ENCODE peak calls at places on chromosome 7, in nine cellular contexts. M is activated CD8-positive, alpha-beta T cell treated with anti-CD3 and anti-CD28 coated beads for 36 hours; D is heart left ventricle; B is colonic mucosa; O is upper lobe of left lung; Y is HFF-Myc; H is left ventricle myocardium inferior; J is AG09309; E is psoas muscle. V is an unnamed sample.

GRCh38 chr7:2016761-2017482 is 215.8 kb downstream of the MAD1L1 start:
- DNase-seq in M (no peak), D (no peak), B (no peak), O (peak; percentile 84), Y (no peak), H (peak; percentile 9), J (no peak), E (peak; percentile 1), V (no peak)

GRCh38 chr7:108289852-108290251 is 159.7 kb upstream of the LAMB4 start:
- DNase-seq in M (no peak), D (no peak), B (no peak), O (no peak), Y (no peak), H (no peak), J (no peak), E (no peak), V (no peak)

GRCh38 chr7:57772126-57772924 is 322.3 kb downstream of the ZNF716 start:
- DNase-seq in M (no peak), D (no peak), B (no peak), O (peak; percentile 58), Y (no peak), H (no peak), J (no peak), E (no peak), V (no peak)

GRCh38 chr7:15168489-15168888 is 265.9 kb upstream of the DGKB start:
- DNase-seq in M (no peak), D (no peak), B (no peak), O (no peak), Y (no peak), H (no peak), J (no peak), E (no peak), V (no peak)

GRCh38 chr7:43558071-43558470 is 24.8 kb upstream of the STK17A start:
- DNase-seq in M (no peak), D (no peak), B (no peak), O (no peak), Y (no peak), H (no peak), J (no peak), E (no peak), V (no peak)

GRCh38 chr7:22566176-22566575 is 66.2 kb upstream of the STEAP1B start:
- DNase-seq in M (no peak), D (no peak), B (peak; percentile 29), O (no peak), Y (no peak), H (no peak), J (no peak), E (no peak), V (no peak)

GRCh38 chr7:51430480-51431086 is 114.0 kb upstream of the COBL start:
- DNase-seq in M (peak; percentile 63), D (no peak), B (peak; percentile 68), O (no peak), Y (peak; percentile 3), H (no peak), J (peak; percentile 1), E (no peak), V (peak; percentile 69)

GRCh38 chr7:29871787-29872398 is 65.6 kb downstream of the WIPF3 start:
- DNase-seq in M (no peak), D (no peak), B (no peak), O (no peak), Y (no peak), H (no peak), J (peak; percentile 56), E (no peak), V (no peak)

GRCh38 chr7:116339564-116339963 is 129.2 kb downstream of the TES start:
- DNase-seq in M (no peak), D (no peak), B (no peak), O (no peak), Y (no peak), H (no peak), J (no peak), E (no peak), V (no peak)

GRCh38 chr7:137829337-137829992 is 17.3 kb downstream of the DGKI start:
- DNase-seq in M (no peak), D (no peak), B (no peak), O (no peak), Y (no peak), H (no peak), J (no peak), E (no peak), V (no peak)

GRCh38 chr7:146565872-146566271 is 449.3 kb downstream of the CNTNAP2 start:
- DNase-seq in M (no peak), D (no peak), B (no peak), O (no peak), Y (no peak), H (no peak), J (no peak), E (no peak), V (no peak)

GRCh38 chr7:14368285-14368684 is 378.8 kb upstream of the ETV1 start:
- DNase-seq in M (no peak), D (no peak), B (no peak), O (no peak), Y (no peak), H (no peak), J (no peak), E (no peak), V (no peak)

GRCh38 chr7:43942997-43943701 is 16.9 kb downstream of the UBE2D4 start:
- DNase-seq in M (no peak), D (no peak), B (peak; percentile 34), O (no peak), Y (no peak), H (no peak), J (no peak), E (no peak), V (no peak)

GRCh38 chr7:466465-467191 is 53.0 kb downstream of the PDGFA start:
- DNase-seq in M (peak; percentile 1), D (no peak), B (no peak), O (no peak), Y (no peak), H (no peak), J (no peak), E (no peak), V (no peak)

GRCh38 chr7:12389089-12389700 is 14.5 kb downstream of the VWDE start:
- DNase-seq in M (peak; percentile 62), D (no peak), B (peak; percentile 27), O (no peak), Y (peak; percentile 20), H (no peak), J (peak; percentile 23), E (no peak), V (peak; percentile 34)

GRCh38 chr7:98119257-98119918 is 12.7 kb downstream of the LMTK2 start:
- DNase-seq in M (no peak), D (no peak), B (no peak), O (no peak), Y (no peak), H (no peak), J (peak; percentile 29), E (no peak), V (no peak)

GRCh38 chr7:27784399-27785053 is 44.6 kb downstream of the TAX1BP1 start:
- DNase-seq in M (peak; percentile 29), D (no peak), B (peak; percentile 27), O (no peak), Y (peak; percentile 17), H (no peak), J (no peak), E (no peak), V (peak; percentile 12)

GRCh38 chr7:24968165-24968564 is 11.8 kb downstream of the OSBPL3 start:
- DNase-seq in M (no peak), D (no peak), B (no peak), O (no peak), Y (no peak), H (no peak), J (no peak), E (no peak), V (no peak)

GRCh38 chr7:7221602-7222038 is 39.3 kb downstream of the C1GALT1 start:
- DNase-seq in M (no peak), D (peak; percentile 54), B (no peak), O (no peak), Y (peak; percentile 43), H (no peak), J (peak; percentile 49), E (no peak), V (no peak)

GRCh38 chr7:7177044-7177517 is 5.3 kb upstream of the C1GALT1 start:
- DNase-seq in M (no peak), D (no peak), B (no peak), O (no peak), Y (no peak), H (no peak), J (peak; percentile 38), E (no peak), V (no peak)

GRCh38 chr7:149850007-149850594 is 11.9 kb downstream of the ZNF862 start:
- DNase-seq in M (no peak), D (peak; percentile 11), B (no peak), O (no peak), Y (no peak), H (no peak), J (no peak), E (no peak), V (no peak)
- TF ChIP-seq CTCF in M (no peak), D (no peak), B (no peak), O (no peak), Y (no peak), H (no peak), J (no peak), E (no peak), V (no peak)

GRCh38 chr7:148747274-148747673 is 48.6 kb downstream of the CUL1 start:
- DNase-seq in M (no peak), D (no peak), B (no peak), O (no peak), Y (no peak), H (no peak), J (no peak), E (no peak), V (no peak)
- TF ChIP-seq CTCF in M (no peak), D (no peak), B (no peak), O (no peak), Y (no peak), H (no peak), J (no peak), E (no peak), V (no peak)

GRCh38 chr7:107047902-107048782 is 3.6 kb downstream of the PRKAR2B start:
- DNase-seq in M (no peak), D (no peak), B (no peak), O (no peak), Y (no peak), H (no peak), J (no peak), E (no peak), V (no peak)
- TF ChIP-seq CTCF in M (peak; percentile 20), D (no peak), B (no peak), O (no peak), Y (no peak), H (no peak), J (no peak), E (no peak), V (peak; percentile 28)

GRCh38 chr7:69868921-69869320 is 270.6 kb downstream of the AUTS2 start:
- DNase-seq in M (no peak), D (no peak), B (no peak), O (no peak), Y (no peak), H (no peak), J (no peak), E (no peak), V (no peak)

GRCh38 chr7:69871886-69872592 is 273.8 kb downstream of the AUTS2 start:
- DNase-seq in M (no peak), D (no peak), B (no peak), O (no peak), Y (no peak), H (no peak), J (no peak), E (no peak), V (no peak)

GRCh38 chr7:69873512-69873911 is 275.2 kb downstream of the AUTS2 start:
- DNase-seq in M (no peak), D (no peak), B (no peak), O (no peak), Y (no peak), H (no peak), J (no peak), E (no peak), V (no peak)

GRCh38 chr7:69871213-69871885 is 273.1 kb downstream of the AUTS2 start:
- DNase-seq in M (no peak), D (no peak), B (no peak), O (no peak), Y (no peak), H (no peak), J (peak; percentile 27), E (no peak), V (no peak)
- TF ChIP-seq CTCF in M (no peak), D (no peak), B (no peak), O (no peak), Y (no peak), H (no peak), J (no peak), E (no peak), V (no peak)

V was measured in GM13977.